ENCODE peak calls at places on chromosomes 5 and 9, in five cellular contexts. L is fibroblast of the aortic adventitia, Q is type B pancreatic cell, Y is psoas muscle, K is mammary epithelial cell. V is an unnamed sample.

GRCh38 chr5:50874985-50875330 is 208.5 kb downstream of the PARP8 start:
- DNase-seq in Y (no peak), Q (no peak), L (no peak), K (no peak), V (no peak)

GRCh38 chr9:91771027-91771426 is 179.0 kb downstream of the ROR2 start:
- DNase-seq in Y (no peak), L (peak), Q (no peak), K (peak), V (no peak)

GRCh38 chr9:133204335-133204992 is 4.6 kb downstream of the OBP2B start:
- DNase-seq in Q (peak), L (no peak), Y (peak), K (no peak), V (no peak)

GRCh38 chr5:146426853-146427618 is 20.1 kb upstream of the TCERG1 start:
- DNase-seq in Y (no peak), Q (no peak), L (peak), K (peak), V (no peak)

GRCh38 chr5:113102121-113102531 is 125.5 kb downstream of the DCP2 start:
- DNase-seq in Y (no peak), Q (no peak), K (peak), L (no peak), V (no peak)

GRCh38 chr5:94028001-94028400 is 286.6 kb upstream of the POU5F2 start:
- DNase-seq in Q (no peak), Y (no peak), K (no peak), L (no peak), V (no peak)

GRCh38 chr5:98827161-98827560 is 53.7 kb downstream of the RGMB start:
- DNase-seq in Q (no peak), Y (no peak), L (peak), K (peak), V (peak)

GRCh38 chr5:135745897-135746500 is 88.5 kb upstream of the SLC25A48 start:
- DNase-seq in Q (no peak), L (no peak), K (no peak), Y (no peak), V (no peak)

GRCh38 chr5:112119527-112119926 is 299.6 kb downstream of the EPB41L4A start:
- DNase-seq in K (no peak), Q (no peak), Y (no peak), L (no peak), V (no peak)

GRCh38 chr9:127482662-127483061 is 31.4 kb downstream of the LRSAM1 start:
- DNase-seq in L (no peak), K (no peak), Q (no peak), Y (no peak), V (no peak)

GRCh38 chr9:96379461-96379860 is 4.0 kb downstream of the SLC35D2 start:
- DNase-seq in Y (no peak), Q (no peak), L (no peak), K (no peak), V (no peak)

GRCh38 chr9:107545036-107545435 is 55.5 kb upstream of the KLF4 start:
- DNase-seq in Q (no peak), Y (no peak), L (no peak), K (no peak), V (no peak)

GRCh38 chr9:115888131-115888530 is 265.5 kb upstream of the PAPPA start:
- DNase-seq in Q (no peak), Y (no peak), K (no peak), L (no peak), V (no peak)

GRCh38 chr5:141420855-141421488 is at the start of gene PCDHGA11:
- DNase-seq in L (peak), Y (no peak), Q (no peak), K (peak), V (no peak)

GRCh38 chr5:103014983-103015382 is 105.0 kb downstream of the GIN1 start:
- DNase-seq in Q (no peak), L (peak), K (no peak), Y (no peak), V (no peak)

GRCh38 chr9:136171009-136171800 is 33.7 kb downstream of the LHX3 start:
- DNase-seq in Q (no peak), L (no peak), Y (no peak), K (no peak), V (peak)

GRCh38 chr9:113890693-113891092 is 14.6 kb downstream of the ZNF618 start:
- DNase-seq in L (no peak), Y (no peak), K (no peak), Q (no peak), V (no peak)

GRCh38 chr9:136170291-136170901 is 34.5 kb downstream of the LHX3 start:
- DNase-seq in K (no peak), Q (no peak), Y (no peak), L (peak), V (peak)

GRCh38 chr5:31952034-31952433 is 222.1 kb downstream of the GOLPH3 start:
- DNase-seq in L (no peak), Y (no peak), Q (no peak), K (no peak), V (no peak)

GRCh38 chr5:124156408-124157027 is 589.9 kb downstream of the ZNF608 start:
- DNase-seq in K (no peak), Q (no peak), L (peak), Y (no peak), V (no peak)

GRCh38 chr9:93116049-93116961 is 17.7 kb downstream of the NINJ1 start:
- DNase-seq in Q (no peak), L (peak), Y (peak), K (no peak), V (peak)

GRCh38 chr5:143017992-143018391 is 247.8 kb downstream of the ARHGAP26 start:
- DNase-seq in K (no peak), L (no peak), Q (no peak), Y (no peak), V (no peak)
- TF ChIP-seq CTCF in K (no peak), L (no peak), Q (no peak), Y (no peak), V (no peak)

DNA sequence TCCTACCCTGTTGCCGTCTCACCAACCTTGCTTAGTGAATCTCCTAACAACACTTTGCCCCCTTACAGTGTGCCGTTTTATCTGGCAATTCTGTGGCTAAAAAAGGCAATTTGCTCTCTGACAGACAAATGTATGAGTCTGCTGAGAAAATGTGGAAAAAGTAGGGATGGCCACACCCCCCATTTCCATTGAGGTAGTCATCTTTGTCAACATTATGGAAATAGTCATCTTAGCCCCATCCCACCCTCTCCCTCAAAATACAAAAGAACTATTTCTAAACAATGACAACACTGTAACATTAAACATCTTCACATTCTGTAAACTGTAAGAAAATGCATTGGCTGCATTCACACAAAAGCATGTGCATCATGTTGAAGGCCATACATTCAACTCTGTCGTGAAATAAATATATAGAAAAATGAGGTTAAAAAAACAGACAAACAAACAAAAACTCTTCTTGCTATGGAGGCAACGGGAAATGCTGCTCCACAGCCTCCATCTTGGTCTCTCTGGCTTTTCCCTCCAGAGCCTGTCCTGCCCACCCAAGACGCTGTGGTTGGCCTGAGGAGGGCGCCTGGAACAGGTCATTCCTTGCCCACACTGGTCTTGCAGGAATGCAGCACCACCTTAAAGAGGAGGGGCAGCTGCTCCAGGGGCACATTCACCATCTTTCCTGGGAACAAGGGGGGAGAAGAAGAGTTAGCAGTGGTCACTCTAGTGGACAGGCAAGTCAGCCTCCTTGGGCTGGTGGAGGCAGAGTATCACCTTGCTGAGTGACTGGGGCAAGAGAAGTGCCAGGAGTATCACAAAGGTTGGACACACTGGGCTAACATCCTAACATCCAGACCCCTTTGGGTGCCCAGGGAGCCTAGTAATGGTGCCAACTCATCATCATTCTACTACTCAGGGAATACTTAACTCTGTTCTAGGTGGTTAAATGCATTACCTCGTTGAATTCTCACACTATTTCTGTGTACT is 15.2 kb upstream of the NR5A1 start:
- DNase-seq in Q (no peak), Y (no peak), L (no peak), K (no peak), V (no peak)
- TF ChIP-seq CTCF in Q (no peak), Y (no peak), L (no peak), K (no peak), V (no peak)

DNA sequence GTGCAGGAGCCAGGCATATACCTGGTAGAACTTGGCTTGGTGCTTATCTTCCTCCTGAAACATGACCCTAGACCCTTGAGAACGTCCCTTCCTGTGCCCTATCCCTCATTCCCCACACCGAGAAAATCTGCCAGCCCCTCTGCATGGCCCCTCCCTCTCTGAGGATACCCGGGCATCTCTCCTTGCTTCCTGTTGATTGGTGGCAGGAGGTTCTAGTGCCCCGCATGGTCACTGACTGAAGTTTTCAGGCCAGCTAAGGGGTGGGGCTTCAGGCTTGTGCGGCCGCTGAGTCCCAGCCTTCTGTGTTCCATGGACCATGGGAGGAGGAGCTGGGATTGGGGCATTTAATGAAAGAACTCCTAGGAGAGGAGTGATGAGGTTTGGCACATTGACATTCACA is 22.8 kb downstream of the IGIP start:
- DNase-seq in Q (no peak), K (no peak), L (no peak), Y (no peak), V (no peak)
- TF ChIP-seq CTCF in Q (peak), K (no peak), L (peak), Y (no peak), V (no peak)

DNA sequence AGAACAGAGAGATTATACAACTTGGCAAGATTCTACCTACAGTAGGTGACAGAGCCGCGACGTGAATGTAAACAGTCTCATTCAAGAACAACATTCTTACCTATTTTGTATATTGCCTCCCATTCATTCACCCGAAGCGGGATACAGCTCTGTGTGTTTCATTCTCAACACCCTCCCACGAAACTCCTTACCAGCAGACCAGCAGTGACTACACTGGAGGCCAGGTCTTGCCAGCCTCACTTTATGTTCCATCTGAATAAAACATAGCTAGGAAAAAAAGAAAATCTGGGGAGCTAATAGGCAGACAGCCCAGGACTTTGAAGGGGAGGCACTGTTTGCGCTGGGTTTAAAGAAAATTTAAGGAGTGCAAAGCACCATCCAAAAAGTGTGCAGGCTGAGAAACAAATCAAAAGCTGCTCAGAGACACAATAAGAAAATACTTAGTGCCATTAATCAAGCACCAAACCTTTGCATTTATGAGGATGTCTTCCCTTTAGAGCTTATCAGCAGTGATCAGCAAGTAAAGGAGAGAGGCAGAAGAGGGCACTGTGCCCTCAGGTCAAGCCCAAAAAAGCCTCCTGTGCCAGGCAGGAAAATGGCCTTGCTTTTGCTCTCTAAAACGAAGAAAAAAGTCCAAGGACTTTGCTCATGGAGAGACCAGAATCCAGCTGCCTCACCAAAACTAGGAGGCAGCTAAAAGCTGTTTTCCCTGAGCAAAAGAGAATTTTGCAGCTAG is 295.2 kb downstream of the BNC2 start:
- DNase-seq in L (no peak), K (no peak), Q (no peak), Y (no peak), V (no peak)
- TF ChIP-seq CTCF in L (no peak), K (peak), Q (no peak), Y (peak), V (no peak)

GRCh38 chr5:173691931-173692330 is 75.5 kb upstream of the BOD1 start:
- DNase-seq in Q (no peak), K (no peak), Y (no peak), L (no peak), V (no peak)

GRCh38 chr5:173689171-173689676 is 72.8 kb upstream of the BOD1 start:
- DNase-seq in Q (no peak), Y (no peak), L (no peak), K (no peak), V (peak)

GRCh38 chr5:173688708-173689107 is 72.3 kb upstream of the BOD1 start:
- DNase-seq in L (no peak), Q (no peak), K (no peak), Y (no peak), V (peak)

GRCh38 chr5:173686950-173687349 is 70.5 kb upstream of the BOD1 start:
- DNase-seq in K (no peak), Y (no peak), Q (no peak), L (no peak), V (no peak)

DNA sequence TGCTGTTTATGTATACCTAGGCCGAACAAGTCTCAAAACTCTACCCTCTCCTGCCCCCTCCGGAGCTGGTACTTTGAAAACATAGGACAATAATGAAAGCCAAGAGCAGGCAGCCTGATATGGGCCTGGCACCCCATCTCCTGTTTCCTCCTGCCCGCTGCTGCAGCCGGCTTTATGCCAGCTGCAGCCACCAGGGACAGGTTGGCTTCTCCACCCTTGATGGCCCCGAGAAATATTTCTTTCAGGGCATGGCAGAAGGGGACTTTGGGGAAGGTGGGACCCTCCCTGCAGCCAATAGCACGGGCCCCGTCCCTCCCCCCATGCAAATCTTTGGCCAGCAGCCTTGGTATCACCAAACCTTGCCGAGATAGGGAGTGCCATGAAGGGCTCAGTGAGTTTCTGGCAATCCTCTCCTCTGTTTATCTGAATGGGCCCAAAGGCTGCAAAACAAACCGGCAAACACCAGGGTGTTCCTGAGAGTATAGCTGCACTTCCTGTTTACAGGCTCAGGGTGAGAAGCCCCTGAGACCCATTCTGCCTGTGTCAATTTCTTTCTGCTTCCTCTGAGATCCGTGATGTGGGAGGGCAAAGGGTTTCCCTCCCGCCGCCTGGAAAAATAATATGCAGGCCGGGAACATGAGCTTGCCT is 73.4 kb upstream of the BOD1 start:
- DNase-seq in L (no peak), K (no peak), Q (no peak), Y (peak), V (peak)
- TF ChIP-seq CTCF in L (no peak), K (no peak), Q (peak), Y (peak), V (peak)

DNA sequence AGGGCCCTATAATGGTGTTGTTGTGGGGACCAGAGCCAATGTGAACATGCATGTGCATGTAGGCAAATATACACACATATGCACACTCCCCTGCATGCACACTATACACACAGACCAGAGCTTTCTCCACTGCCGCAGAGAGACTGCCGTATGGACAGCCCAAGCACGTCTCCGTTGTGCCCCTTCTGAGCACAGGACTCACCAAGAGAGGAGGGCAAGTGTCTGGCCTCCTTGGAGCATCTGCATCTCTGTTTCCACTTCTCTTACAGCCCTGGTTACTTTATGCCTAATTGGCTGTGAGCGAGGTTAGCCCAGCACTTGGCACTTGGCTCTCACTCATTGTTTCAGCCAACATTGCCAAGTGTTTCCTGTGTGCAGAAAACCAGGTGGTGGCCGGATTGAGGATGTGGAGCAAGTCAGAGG is 30.4 kb downstream of the CSF2 start:
- DNase-seq in Y (no peak), Q (no peak), K (peak), L (no peak), V (no peak)
- TF ChIP-seq CTCF in Y (no peak), Q (no peak), K (no peak), L (no peak), V (no peak)

GRCh38 chr5:180831139-180832080 is 28.8 kb upstream of the MGAT1 start:
- DNase-seq in L (peak), Q (peak), Y (peak), K (peak), V (peak)
- TF ChIP-seq CTCF in L (no peak), Q (no peak), Y (peak), K (peak), V (peak)

GRCh38 chr5:15209053-15209762 is 290.8 kb upstream of the FBXL7 start:
- DNase-seq in L (peak), Y (no peak), Q (no peak), K (no peak), V (no peak)

GRCh38 chr5:15214010-15214409 is 286.0 kb upstream of the FBXL7 start:
- DNase-seq in L (no peak), Q (no peak), K (no peak), Y (no peak), V (no peak)

GRCh38 chr5:15215056-15215455 is 284.9 kb upstream of the FBXL7 start:
- DNase-seq in Y (no peak), Q (no peak), K (no peak), L (no peak), V (no peak)
- TF ChIP-seq CTCF in Y (no peak), Q (no peak), K (no peak), L (no peak), V (no peak)

GRCh38 chr9:87630266-87630665 is 95.7 kb upstream of the CTSL start:
- DNase-seq in L (no peak), Q (no peak), Y (no peak), K (no peak), V (no peak)
- TF ChIP-seq CTCF in L (no peak), Q (no peak), Y (no peak), K (peak), V (no peak)

GRCh38 chr9:82681809-82682208 is 381.1 kb downstream of the RASEF start:
- DNase-seq in L (no peak), K (no peak), Y (no peak), Q (no peak), V (no peak)

GRCh38 chr9:82677086-82677485 is 385.9 kb downstream of the RASEF start:
- DNase-seq in L (no peak), Q (no peak), Y (no peak), K (no peak), V (no peak)

GRCh38 chr9:82682431-82682830 is 380.5 kb downstream of the RASEF start:
- DNase-seq in K (no peak), L (no peak), Y (no peak), Q (no peak), V (no peak)

GRCh38 chr9:82680179-82680935 is 382.6 kb downstream of the RASEF start:
- DNase-seq in L (no peak), K (no peak), Q (no peak), Y (no peak), V (no peak)

GRCh38 chr9:82679488-82679887 is 383.5 kb downstream of the RASEF start:
- DNase-seq in Q (no peak), L (no peak), K (no peak), Y (no peak), V (no peak)
- TF ChIP-seq CTCF in Q (peak), L (no peak), K (no peak), Y (no peak), V (no peak)

V was measured in body of pancreas.